ENCODE peak calls at places on chromosomes 16 and 17, in ten cellular contexts. P is left ventricle myocardium inferior; Y is CD4-positive, alpha-beta T cell; G is Panc1; S is right cardiac atrium; J is A549; W is left lung; N is heart right ventricle; F is neural progenitor cell; I is right lobe of liver. L is an unnamed sample.

GRCh38 chr17:53191878-53192277 is 630.8 kb upstream of the KIF2B start:
- DNase-seq in Y (no peak), W (no peak), F (no peak), P (no peak), S (no peak), I (no peak), N (no peak), G (no peak), J (no peak), L (no peak)

GRCh38 chr17:4488989-4489595 is 9.6 kb upstream of the SPNS2 start:
- DNase-seq in G (no peak), W (peak; percentile 80), I (peak; percentile 16), J (no peak), N (no peak), P (no peak), Y (no peak), S (no peak), F (no peak), L (no peak)

GRCh38 chr16:10343124-10343760 is 42.6 kb upstream of the ATF7IP2 start:
- DNase-seq in Y (no peak), I (no peak), N (no peak), G (no peak), W (no peak), J (peak; percentile 12), P (no peak), S (no peak), F (no peak), L (no peak)

GRCh38 chr16:74936902-74937560 is 47.9 kb downstream of the WDR59 start:
- DNase-seq in N (no peak), F (no peak), Y (no peak), J (peak; percentile 15), S (no peak), P (no peak), W (no peak), I (no peak), G (no peak), L (peak; percentile 2)

GRCh38 chr16:4641876-4642275 is 17.2 kb downstream of the MGRN1 start:
- DNase-seq in J (no peak), W (no peak), N (no peak), G (no peak), P (no peak), Y (no peak), F (no peak), I (no peak), S (no peak), L (no peak)

GRCh38 chr17:79052131-79052530 is 22.5 kb upstream of the ENGASE start:
- DNase-seq in G (no peak), W (no peak), F (no peak), P (no peak), S (no peak), I (no peak), N (no peak), J (no peak), Y (no peak), L (no peak)

GRCh38 chr16:48013476-48013875 is 142.3 kb downstream of the ABCC12 start:
- DNase-seq in J (no peak), F (no peak), I (no peak), S (no peak), N (peak; percentile 5), W (no peak), Y (no peak), G (no peak), P (no peak), L (peak; percentile 8)

GRCh38 chr17:57355090-57355859 is 99.0 kb downstream of the MSI2 start:
- DNase-seq in N (peak; percentile 54), I (no peak), Y (no peak), G (no peak), P (no peak), W (no peak), S (no peak), J (no peak), F (no peak), L (no peak)

GRCh38 chr16:22322021-22322471 is 24.8 kb downstream of the POLR3E start:
- DNase-seq in P (no peak), I (peak; percentile 8), G (no peak), J (no peak), F (no peak), W (no peak), S (no peak), N (no peak), Y (no peak), L (no peak)

GRCh38 chr17:68734911-68735310 is 133.7 kb upstream of the FAM20A start:
- DNase-seq in G (no peak), W (no peak), Y (no peak), S (no peak), P (no peak), N (no peak), I (no peak), F (no peak), J (no peak), L (no peak)

DNA sequence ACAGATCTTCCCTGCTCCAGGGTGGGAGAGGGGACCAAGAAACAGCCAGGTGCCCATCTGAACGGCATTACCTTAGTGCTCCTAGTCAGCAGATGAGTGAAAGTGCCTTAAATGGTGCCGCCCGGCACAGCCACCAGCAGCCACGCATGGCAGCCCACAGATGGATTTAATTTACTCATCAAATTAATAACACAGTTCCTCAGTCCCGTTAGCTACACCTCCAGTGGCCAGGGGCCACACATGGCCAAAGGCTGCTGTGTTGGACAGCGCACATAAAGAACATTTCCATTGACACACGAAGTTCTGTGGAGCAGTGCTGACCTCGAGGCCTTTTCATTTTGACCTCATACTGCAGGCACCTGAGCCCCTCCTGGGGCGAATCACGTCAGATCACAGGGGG is 166.3 kb downstream of the CMIP start:
- DNase-seq in P (no peak), I (no peak), Y (no peak), W (no peak), G (no peak), J (no peak), S (no peak), N (no peak), F (no peak), L (no peak)
- H3K27ac ChIP-seq in P (peak overlapping the region; percentile 79), I (no peak overlapping the region), Y (no peak overlapping the region), W (no peak overlapping the region), G (no peak overlapping the region), J (peak overlapping the region; percentile 74), S (no peak overlapping the region), N (peak overlapping the region; percentile 86), F (no peak overlapping the region), L (no peak overlapping the region)

GRCh38 chr16:56264609-56264972 is 73.3 kb downstream of the GNAO1 start:
- DNase-seq in N (no peak), P (no peak), F (no peak), I (no peak), S (no peak), J (no peak), Y (no peak), G (no peak), W (no peak), L (no peak)
- H3K27ac ChIP-seq in N (peak overlapping the region; percentile 68), P (peak overlapping the region; percentile 72), F (no peak overlapping the region), I (peak overlapping the region; percentile 93), S (peak overlapping the region; percentile 92), J (no peak overlapping the region), Y (no peak overlapping the region), G (no peak overlapping the region), W (no peak overlapping the region), L (no peak overlapping the region)

GRCh38 chr17:7108981-7109380 is 5.6 kb downstream of the ASGR2 start:
- DNase-seq in W (no peak), Y (no peak), F (no peak), J (no peak), S (no peak), G (no peak), P (no peak), I (no peak), N (no peak), L (no peak)
- H3K27ac ChIP-seq in W (no peak overlapping the region), Y (no peak overlapping the region), F (no peak overlapping the region), J (no peak overlapping the region), S (no peak overlapping the region), G (no peak overlapping the region), P (no peak overlapping the region), I (no peak overlapping the region), N (no peak overlapping the region), L (no peak overlapping the region)

DNA sequence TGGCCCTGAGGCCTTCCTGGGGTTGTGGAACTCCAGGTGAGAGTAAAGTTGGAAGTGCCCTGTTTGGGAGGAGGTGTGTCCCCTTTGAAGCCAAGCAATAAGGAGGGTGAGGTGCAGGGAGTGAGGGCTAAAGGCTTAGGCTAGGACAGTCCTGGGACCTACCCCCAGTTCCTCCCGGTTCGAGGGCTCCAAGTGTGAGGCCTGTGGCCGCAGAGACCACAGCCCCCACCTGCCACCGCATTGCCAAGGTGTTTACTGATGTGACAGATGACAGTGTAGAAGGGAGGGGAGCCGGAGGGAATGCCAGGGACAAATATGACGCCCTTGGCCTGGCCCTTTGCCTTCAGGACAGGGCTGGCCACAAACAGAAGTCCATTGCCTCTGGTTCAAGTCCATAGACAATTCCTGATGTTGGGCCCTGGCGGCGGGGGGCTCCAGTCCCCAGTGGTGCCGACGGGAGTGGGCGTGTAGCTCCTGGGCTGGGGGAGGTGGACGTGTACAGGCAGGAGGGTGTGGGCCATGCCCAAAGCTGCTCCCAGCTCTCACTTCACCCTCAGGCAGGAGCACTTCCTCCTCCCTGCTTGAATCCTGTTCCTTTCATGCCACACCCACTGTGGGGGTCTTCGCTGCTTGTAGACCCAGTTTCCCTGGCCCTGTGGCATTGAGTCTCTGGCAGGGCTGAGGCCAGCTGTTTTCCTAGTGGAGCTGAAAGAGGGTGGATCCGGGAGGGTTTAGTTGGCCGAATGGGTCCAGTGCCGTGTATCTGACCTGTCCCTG is 3.2 kb downstream of the ADORA2B start:
- DNase-seq in J (no peak), G (no peak), P (no peak), N (no peak), Y (no peak), S (no peak), I (no peak), W (no peak), F (no peak), L (no peak)
- H3K27ac ChIP-seq in J (peak overlapping the region; percentile 90), G (peak overlapping the region; percentile 96), P (no peak overlapping the region), N (no peak overlapping the region), Y (no peak overlapping the region), S (no peak overlapping the region), I (no peak overlapping the region), W (no peak overlapping the region), F (no peak overlapping the region), L (peak overlapping the region; percentile 92)

GRCh38 chr17:67623767-67624166 is 94.0 kb upstream of the NOL11 start:
- DNase-seq in S (no peak), I (no peak), Y (no peak), F (no peak), P (no peak), J (no peak), G (no peak), W (no peak), N (no peak), L (no peak)
- H3K27ac ChIP-seq in S (no peak overlapping the region), I (no peak overlapping the region), Y (no peak overlapping the region), F (no peak overlapping the region), P (no peak overlapping the region), J (no peak overlapping the region), G (no peak overlapping the region), W (no peak overlapping the region), N (no peak overlapping the region), L (no peak overlapping the region)